ENCODE peak calls at places on chromosomes 11 and 22, in seven cellular contexts. H is NCI-H226, F is LoVo, O is G401, T is IMR-90, B is NCI-H446 treated with DMSO at 0.1 percent for 48 hours, M is epithelial cell of proximal tubule. J is an unnamed sample.

GRCh38 chr11:69828276-69828970 is 9.2 kb upstream of the FGF3 start:
- DNase-seq in H (no peak), F (no peak), O (no peak), T (no peak), B (no peak), M (no peak), J (no peak)

GRCh38 chr11:96207459-96208449 is 135.2 kb downstream of the MAML2 start:
- DNase-seq in H (no peak), F (peak), O (no peak), T (peak), B (no peak), M (no peak), J (no peak)

GRCh38 chr11:58726594-58727414 is 4.9 kb downstream of the GLYAT start:
- DNase-seq in H (no peak), F (peak), O (no peak), T (no peak), B (no peak), M (no peak), J (no peak)

GRCh38 chr11:128767518-128767917 is 73.6 kb downstream of the FLI1 start:
- DNase-seq in H (no peak), F (no peak), O (no peak), T (peak), B (no peak), M (no peak), J (no peak)

GRCh38 chr11:33018005-33018404 is 2.3 kb downstream of the DEPDC7 start:
- DNase-seq in H (no peak), F (no peak), O (no peak), T (no peak), B (no peak), M (no peak), J (no peak)

GRCh38 chr11:88320149-88320559 is 17.4 kb downstream of the CTSC start:
- DNase-seq in H (no peak), F (no peak), O (no peak), T (peak), B (no peak), M (peak), J (no peak)

GRCh38 chr11:125938418-125938817 is 7.4 kb upstream of the VSIG10L2 start:
- DNase-seq in H (no peak), F (no peak), O (no peak), T (no peak), B (no peak), M (no peak), J (no peak)

GRCh38 chr11:112298535-112298934 is 37.9 kb upstream of the PLET1 start:
- DNase-seq in H (no peak), F (no peak), O (no peak), T (no peak), B (peak), M (no peak), J (no peak)

GRCh38 chr22:22246706-22247105 is 2.1 kb downstream of the VPREB1 start:
- DNase-seq in H (no peak), F (no peak), O (no peak), T (no peak), B (no peak), M (no peak), J (no peak)

GRCh38 chr22:29626497-29627195 is 23.2 kb downstream of the NF2 start:
- DNase-seq in H (peak), F (no peak), O (no peak), T (peak), B (no peak), M (peak), J (no peak)

GRCh38 chr22:35561796-35562526 is 21.3 kb downstream of the RASD2 start:
- DNase-seq in H (peak), F (peak), O (no peak), T (peak), B (no peak), M (no peak), J (no peak)

GRCh38 chr11:109853156-109853776 is 239.9 kb upstream of the ZC3H12C start:
- DNase-seq in H (peak), F (peak), O (no peak), T (peak), B (peak), M (peak), J (peak)

GRCh38 chr11:69080361-69080973 is 31.7 kb downstream of the TPCN2 start:
- DNase-seq in H (peak), F (peak), O (no peak), T (peak), B (no peak), M (no peak), J (no peak)

GRCh38 chr11:132744771-132745170 is 787.5 kb downstream of the OPCML start:
- DNase-seq in H (no peak), F (no peak), O (no peak), T (peak), B (no peak), M (no peak), J (no peak)

GRCh38 chr22:39839198-39839597 is 54.4 kb downstream of the ENTHD1 start:
- DNase-seq in H (no peak), F (no peak), O (no peak), T (no peak), B (no peak), M (no peak), J (no peak)

GRCh38 chr11:15667127-15667725 is 552.5 kb downstream of the INSC start:
- DNase-seq in H (no peak), F (no peak), O (no peak), T (peak), B (no peak), M (no peak), J (no peak)

GRCh38 chr11:99366476-99366992 is 345.8 kb downstream of the CNTN5 start:
- DNase-seq in H (no peak), F (no peak), O (no peak), T (no peak), B (no peak), M (no peak), J (no peak)

GRCh38 chr11:78417888-78418583 is 416 bp upstream of the GAB2 start:
- DNase-seq in H (peak), F (peak), O (peak), T (peak), B (peak), M (no peak), J (no peak)

GRCh38 chr11:58003591-58003990 is 20.1 kb upstream of the OR9Q1 start:
- DNase-seq in H (no peak), F (no peak), O (no peak), T (no peak), B (no peak), M (no peak), J (no peak)

GRCh38 chr11:44780940-44781631 is 54.3 kb downstream of the TSPAN18 start:
- DNase-seq in H (no peak), F (no peak), O (peak), T (peak), B (no peak), M (no peak), J (no peak)

GRCh38 chr22:21942407-21942895 is 10.2 kb downstream of the PPM1F start:
- DNase-seq in H (peak), F (peak), O (no peak), T (peak), B (peak), M (peak), J (no peak)

GRCh38 chr11:47969401-47969800 is 11.0 kb upstream of the PTPRJ start:
- DNase-seq in H (no peak), F (no peak), O (no peak), T (no peak), B (no peak), M (no peak), J (no peak)

GRCh38 chr11:132220464-132220863 is 850.0 kb downstream of the NTM start:
- DNase-seq in H (no peak), F (no peak), O (no peak), T (peak), B (no peak), M (no peak), J (no peak)

GRCh38 chr11:12110714-12111481 is 508 bp downstream of the MICAL2 start:
- DNase-seq in H (no peak), F (no peak), O (peak), T (no peak), B (no peak), M (no peak), J (no peak)

GRCh38 chr11:1341928-1342524 is 32.6 kb upstream of the TOLLIP start:
- DNase-seq in H (peak), F (no peak), O (no peak), T (peak), B (no peak), M (no peak), J (no peak)

GRCh38 chr11:69316941-69317340 is 23.0 kb downstream of the MYEOV start:
- DNase-seq in H (no peak), F (no peak), O (no peak), T (no peak), B (no peak), M (no peak), J (no peak)

GRCh38 chr11:1254733-1255132 is 31.9 kb downstream of the MUC5B start:
- DNase-seq in H (no peak), F (no peak), O (no peak), T (no peak), B (no peak), M (no peak), J (no peak)

GRCh38 chr22:22943521-22944267 is 56.1 kb downstream of the IGLL5 start:
- DNase-seq in H (no peak), F (no peak), O (no peak), T (no peak), B (no peak), M (no peak), J (no peak)

GRCh38 chr11:12149672-12150225 is 39.4 kb downstream of the MICAL2 start:
- DNase-seq in H (no peak), F (no peak), O (peak), T (peak), B (no peak), M (no peak), J (no peak)

GRCh38 chr11:80886684-80887083 is 1445.9 kb upstream of the TENM4 start:
- DNase-seq in H (no peak), F (no peak), O (no peak), T (no peak), B (no peak), M (no peak), J (no peak)

GRCh38 chr11:94866936-94867795 is 99.0 kb downstream of the AMOTL1 start:
- DNase-seq in H (no peak), F (no peak), O (no peak), T (no peak), B (no peak), M (no peak), J (no peak)

GRCh38 chr11:27423125-27423524 is 49.5 kb downstream of the LGR4 start:
- DNase-seq in H (peak), F (no peak), O (no peak), T (peak), B (no peak), M (peak), J (no peak)